ENCODE peak calls at places on chromosomes 6 and 20, in seven cellular contexts. D is cardiac fibroblast, C is astrocyte of the spinal cord, L is heart left ventricle, J is esophagus squamous epithelium, N is IMR-90, O is A673. T is an unnamed sample.
A peak's percentile ranks its signal among the peaks of the same experiment; 100 is the strongest.

GRCh38 chr20:25539742-25540201 is 45.6 kb downstream of the NINL start:
- DNase-seq in N (peak; percentile 52), O (no peak), J (no peak), D (peak; percentile 40), C (no peak), L (no peak), T (no peak)

GRCh38 chr6:134373282-134373922 is 55.5 kb upstream of the SGK1 start:
- DNase-seq in N (peak; percentile 93), D (peak; percentile 95), J (no peak), C (peak; percentile 95), L (peak; percentile 49), O (no peak), T (peak; percentile 27)

GRCh38 chr20:45783656-45784294 is 7.9 kb downstream of the WFDC3 start:
- DNase-seq in L (peak; percentile 53), O (no peak), D (no peak), C (peak; percentile 18), J (no peak), N (no peak), T (no peak)

GRCh38 chr6:43785904-43786303 is 15.9 kb downstream of the VEGFA start:
- DNase-seq in N (no peak), D (no peak), O (no peak), J (no peak), L (no peak), C (no peak), T (no peak)

GRCh38 chr6:3865463-3865862 is 16.3 kb downstream of the FAM50B start:
- DNase-seq in L (no peak), J (no peak), D (no peak), O (no peak), C (no peak), N (no peak), T (no peak)

GRCh38 chr6:159429427-159429826 is 260.2 kb downstream of the FNDC1 start:
- DNase-seq in N (no peak), L (no peak), J (no peak), D (no peak), C (no peak), O (no peak), T (no peak)

GRCh38 chr6:33600761-33601160 is 20.4 kb upstream of the ITPR3 start:
- DNase-seq in O (no peak), J (no peak), D (no peak), C (no peak), N (no peak), L (no peak), T (no peak)

GRCh38 chr20:7459123-7459522 is 481.1 kb downstream of the HAO1 start:
- DNase-seq in O (no peak), C (peak; percentile 37), D (peak; percentile 69), L (no peak), N (no peak), J (no peak), T (no peak)

GRCh38 chr20:32631916-32632460 is 41.8 kb downstream of the C20orf203 start:
- DNase-seq in D (no peak), J (no peak), L (no peak), N (no peak), C (no peak), O (no peak), T (no peak)

GRCh38 chr20:17616480-17617211 is 46.8 kb downstream of the DSTN start:
- DNase-seq in L (peak; percentile 18), D (no peak), C (no peak), O (no peak), N (no peak), J (no peak), T (no peak)

GRCh38 chr20:48502758-48503157 is 325.0 kb downstream of the PREX1 start:
- DNase-seq in N (no peak), L (no peak), C (no peak), O (no peak), D (no peak), J (no peak), T (no peak)

GRCh38 chr6:57069228-57069627 is 20.8 kb upstream of the ZNF451 start:
- DNase-seq in L (no peak), C (no peak), O (no peak), D (no peak), N (no peak), J (no peak), T (no peak)

GRCh38 chr20:38827770-38828281 is 22.3 kb downstream of the PPP1R16B start:
- DNase-seq in C (no peak), O (no peak), L (no peak), D (peak; percentile 43), J (no peak), N (no peak), T (peak; percentile 9)

GRCh38 chr20:57831326-57831991 is 121.6 kb upstream of the PMEPA1 start:
- DNase-seq in L (no peak), D (no peak), N (no peak), C (no peak), O (no peak), J (no peak), T (no peak)

GRCh38 chr6:107822154-107823046 is 1.7 kb downstream of the SCML4 start:
- DNase-seq in D (no peak), N (no peak), O (no peak), C (no peak), L (no peak), J (no peak), T (no peak)

GRCh38 chr6:166236586-166236985 is 68.9 kb upstream of the TBXT start:
- DNase-seq in J (no peak), D (no peak), C (no peak), N (no peak), O (no peak), L (no peak), T (no peak)

GRCh38 chr6:126188271-126188909 is 151.5 kb upstream of the CENPW start:
- DNase-seq in D (peak; percentile 81), O (no peak), J (no peak), L (no peak), N (peak; percentile 64), C (peak; percentile 68), T (no peak)

GRCh38 chr6:140252099-140252498 is 877.7 kb upstream of the CITED2 start:
- DNase-seq in O (no peak), D (peak; percentile 32), C (no peak), L (no peak), J (no peak), N (peak; percentile 5), T (no peak)

GRCh38 chr6:44646355-44646754 is 258.8 kb downstream of the CDC5L start:
- DNase-seq in O (no peak), D (peak; percentile 79), L (no peak), N (peak; percentile 19), C (peak; percentile 93), J (no peak), T (no peak)

DNA sequence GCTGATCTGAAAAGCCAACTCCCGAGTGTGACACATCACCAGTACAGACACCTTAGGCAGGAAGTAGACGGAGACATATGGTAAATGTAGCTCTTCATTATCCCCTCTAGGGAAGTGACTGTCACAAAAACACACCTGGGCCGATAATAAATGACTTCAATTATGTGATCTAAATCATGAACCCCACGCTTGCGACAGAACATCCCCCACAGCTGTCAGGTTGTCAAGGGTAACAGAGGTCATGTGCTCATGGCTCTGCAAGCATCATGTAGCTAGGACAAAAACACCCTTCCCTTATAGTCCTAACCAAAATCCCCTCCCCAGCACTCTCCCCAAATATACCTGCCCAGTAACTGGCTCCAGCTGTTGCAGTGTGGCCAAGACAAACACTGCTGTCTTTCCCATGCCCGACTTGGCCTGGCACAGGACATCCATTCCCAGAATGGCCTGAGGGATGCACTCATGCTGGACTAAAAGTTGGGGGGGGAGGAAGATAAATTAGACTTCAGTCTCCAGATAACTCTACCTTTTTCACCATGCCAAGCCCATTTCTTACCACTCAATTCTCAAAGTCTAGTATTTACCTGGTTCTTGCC is 2.9 kb downstream of the DDX39B start:
- DNase-seq in J (no peak), L (no peak), C (no peak), D (no peak), O (no peak), N (no peak), T (no peak)
- H3K4me3 ChIP-seq in J (no peak overlapping the region), L (no peak overlapping the region), C (no peak overlapping the region), D (peak overlapping the region; percentile 70), O (peak overlapping the region; percentile 87), N (no peak overlapping the region), T (peak overlapping the region; percentile 85)

GRCh38 chr6:155837474-155837873 is 381.8 kb upstream of the NOX3 start:
- DNase-seq in N (no peak), O (no peak), D (no peak), L (no peak), C (no peak), J (no peak), T (no peak)
- TF ChIP-seq CTCF in N (no peak), O (no peak), D (no peak), L (no peak), C (no peak), J (no peak), T (no peak)

GRCh38 chr20:23362392-23363256 is 642 bp downstream of the GZF1 start:
- DNase-seq in D (peak; percentile 40), J (no peak), O (peak; percentile 5), N (peak; percentile 28), L (peak; percentile 40), C (peak; percentile 13), T (no peak)

GRCh38 chr20:23365390-23366165 is 3.6 kb downstream of the GZF1 start:
- DNase-seq in C (no peak), J (no peak), O (no peak), L (no peak), N (no peak), D (no peak), T (no peak)

GRCh38 chr20:23361108-23361650 is 803 bp upstream of the GZF1 start:
- DNase-seq in C (no peak), D (peak; percentile 67), J (no peak), N (peak; percentile 24), O (no peak), L (no peak), T (no peak)

GRCh38 chr20:23361651-23362391 is at the start of gene GZF1:
- DNase-seq in N (peak; percentile 97), C (peak; percentile 99), D (peak; percentile 98), O (peak; percentile 98), L (peak; percentile 99), J (peak; percentile 86), T (peak; percentile 88)

GRCh38 chr20:23363257-23363649 is 1.3 kb downstream of the GZF1 start:
- DNase-seq in C (no peak), J (no peak), O (no peak), D (no peak), N (no peak), L (peak; percentile 69), T (no peak)
- H3K4me3 ChIP-seq in C (peak overlapping the region; percentile 81), J (peak overlapping the region; percentile 64), O (peak overlapping the region; percentile 96), D (peak overlapping the region; percentile 84), N (peak overlapping the region; percentile 76), L (peak overlapping the region; percentile 74), T (peak overlapping the region; percentile 77)

DNA sequence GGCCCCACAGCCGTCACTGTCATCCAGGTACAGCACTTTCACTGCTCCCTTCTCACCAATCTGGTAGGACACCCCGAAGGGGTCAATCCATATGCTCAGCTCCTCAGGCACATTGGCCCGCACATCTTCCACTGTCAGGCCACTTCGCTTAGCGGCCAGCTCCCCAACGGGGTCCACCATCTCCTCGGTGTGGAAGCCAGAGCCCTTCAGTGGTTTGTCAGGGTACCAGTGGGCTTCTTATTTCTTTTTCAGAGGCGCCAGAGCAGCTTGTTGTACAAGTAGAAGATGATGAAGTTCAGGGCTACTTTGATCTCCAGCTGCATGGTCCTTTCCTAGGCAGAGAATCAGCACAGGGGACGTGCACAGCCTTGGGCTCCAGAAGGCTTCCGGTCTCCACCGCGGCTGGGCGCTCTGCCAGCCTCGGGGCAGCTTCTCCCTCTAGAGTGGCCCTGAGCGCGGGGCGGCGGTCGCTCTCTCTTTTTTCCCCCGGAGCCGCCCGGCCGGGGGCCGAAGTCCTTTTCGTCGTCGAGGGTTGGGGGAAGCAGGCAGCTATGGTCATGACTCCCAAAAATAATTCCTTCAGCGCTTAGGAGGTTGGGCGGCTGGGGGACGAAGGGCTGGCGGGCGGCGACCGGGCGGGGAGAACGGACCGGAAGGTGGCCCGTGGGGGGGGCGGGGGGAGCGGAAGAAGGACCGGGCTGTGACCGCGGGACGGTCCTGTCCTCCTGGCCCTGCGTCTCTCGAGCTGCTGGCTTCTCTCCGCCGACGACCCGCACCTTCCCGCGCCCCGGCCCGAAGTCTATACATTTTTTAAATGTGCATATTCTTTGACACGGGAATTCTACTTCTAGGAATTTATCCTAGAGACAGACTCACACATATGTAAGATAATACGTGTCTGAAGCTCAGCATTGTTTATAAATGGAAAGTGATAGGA is 6.5 kb upstream of the ZSCAN9 start:
- DNase-seq in O (peak; percentile 75), J (no peak), N (peak; percentile 61), L (peak; percentile 84), D (peak; percentile 68), C (peak; percentile 58), T (no peak)
- TF ChIP-seq CTCF in O (no peak), J (no peak), N (no peak), L (no peak), D (no peak), C (no peak), T (no peak)

T was measured in retinal pigment epithelial cell.